ENCODE peak calls at places on chromosomes 6 and 20, in eight cellular contexts. W is choroid plexus epithelial cell, X is psoas muscle, C is MM.1S, T is cardiac muscle cell, P is IMR-90, B is AG10803, K is astrocyte of the spinal cord. Z is an unnamed sample.

GRCh38 chr20:33015700-33016580 is 8.4 kb downstream of the BPIFB2 start:
- DNase-seq in B (no peak), W (no peak), X (no peak), P (no peak), K (no peak), C (no peak), T (no peak), Z (no peak)

GRCh38 chr20:37336369-37337207 is 9.4 kb upstream of the SRC start:
- DNase-seq in W (no peak), P (peak), B (peak), X (peak), T (peak), K (no peak), C (peak), Z (no peak)

GRCh38 chr6:82915666-82916065 is 150.0 kb downstream of the UBE3D start:
- DNase-seq in K (no peak), W (no peak), C (no peak), P (no peak), X (no peak), T (no peak), B (no peak), Z (no peak)

GRCh38 chr6:169556238-169556637 is 145.6 kb downstream of the WDR27 start:
- DNase-seq in C (no peak), W (no peak), K (peak), B (peak), P (no peak), X (no peak), T (no peak), Z (no peak)

GRCh38 chr6:146914563-146915483 is 289.4 kb upstream of the STXBP5 start:
- DNase-seq in P (peak), K (peak), B (peak), C (no peak), T (peak), X (peak), W (peak), Z (peak)

GRCh38 chr6:104952911-104953409 is 3.9 kb upstream of the LIN28B start:
- DNase-seq in X (no peak), W (no peak), C (no peak), T (no peak), K (no peak), P (no peak), B (no peak), Z (no peak)

GRCh38 chr6:122184260-122184934 is 215.1 kb upstream of the HSF2 start:
- DNase-seq in X (no peak), W (peak), C (no peak), T (peak), B (peak), P (peak), K (peak), Z (no peak)

GRCh38 chr20:6185268-6185667 is 62.4 kb upstream of the FERMT1 start:
- DNase-seq in X (no peak), P (no peak), C (no peak), T (peak), W (peak), K (no peak), B (no peak), Z (no peak)

GRCh38 chr20:8226106-8226505 is 94.0 kb downstream of the PLCB1 start:
- DNase-seq in T (no peak), X (no peak), W (no peak), C (no peak), B (no peak), P (no peak), K (no peak), Z (no peak)

GRCh38 chr20:50048420-50049166 is 64.4 kb downstream of the UBE2V1 start:
- DNase-seq in P (peak), B (peak), T (peak), C (no peak), K (peak), W (no peak), X (no peak), Z (no peak)

GRCh38 chr20:6993016-6993415 is 225.5 kb downstream of the BMP2 start:
- DNase-seq in C (no peak), T (no peak), P (no peak), B (no peak), K (peak), X (no peak), W (peak), Z (peak)

GRCh38 chr6:35469711-35470662 is 1.8 kb downstream of the RPL10A start:
- DNase-seq in T (peak), B (no peak), P (no peak), C (no peak), W (no peak), X (peak), K (no peak), Z (no peak)

GRCh38 chr6:52271852-52272460 is 12.6 kb downstream of the MCM3 start:
- DNase-seq in T (peak), C (no peak), B (no peak), P (peak), X (no peak), K (no peak), W (no peak), Z (no peak)

GRCh38 chr6:12991435-12991834 is 274.9 kb downstream of the PHACTR1 start:
- DNase-seq in P (no peak), B (no peak), K (no peak), W (no peak), X (no peak), T (no peak), C (no peak), Z (no peak)

GRCh38 chr6:12528581-12529363 is 187.8 kb upstream of the PHACTR1 start:
- DNase-seq in X (no peak), C (no peak), P (no peak), B (no peak), T (peak), K (no peak), W (no peak), Z (no peak)

GRCh38 chr6:165804331-165805066 is 141.5 kb upstream of the PDE10A start:
- DNase-seq in W (peak), T (peak), C (no peak), K (no peak), B (peak), X (no peak), P (no peak), Z (no peak)

GRCh38 chr20:46670585-46671584 is 18.4 kb downstream of the TP53RK start:
- DNase-seq in T (no peak), K (no peak), X (no peak), W (no peak), P (no peak), C (no peak), B (no peak), Z (no peak)

GRCh38 chr6:139262519-139263300 is 29.1 kb downstream of the TXLNB start:
- DNase-seq in K (no peak), P (peak), B (no peak), T (no peak), X (no peak), C (peak), W (no peak), Z (no peak)

GRCh38 chr20:44910690-44911262 is 916 bp downstream of the PABPC1L start:
- DNase-seq in B (no peak), C (no peak), T (no peak), K (no peak), P (no peak), W (peak), X (no peak), Z (no peak)

GRCh38 chr6:151443911-151444621 is 7.9 kb downstream of the RMND1 start:
- DNase-seq in P (no peak), C (no peak), B (peak), W (no peak), X (no peak), K (no peak), T (no peak), Z (no peak)

GRCh38 chr20:53220482-53221307 is 248.5 kb downstream of the TSHZ2 start:
- DNase-seq in C (no peak), B (no peak), P (no peak), X (no peak), W (no peak), T (no peak), K (no peak), Z (no peak)

GRCh38 chr6:170047813-170048212 is 243.1 kb downstream of the DLL1 start:
- DNase-seq in C (no peak), P (no peak), X (peak), B (no peak), K (no peak), T (no peak), W (no peak), Z (no peak)

GRCh38 chr6:2916354-2916925 is 13.3 kb upstream of the SERPINB9 start:
- DNase-seq in T (no peak), B (no peak), W (no peak), X (no peak), C (no peak), K (no peak), P (no peak), Z (no peak)

GRCh38 chr6:136609878-136610706 is 59.9 kb upstream of the MAP7 start:
- DNase-seq in K (peak), T (peak), P (peak), X (no peak), W (peak), B (peak), C (no peak), Z (peak)

GRCh38 chr20:62618622-62619529 is 23.4 kb upstream of the SLCO4A1 start:
- DNase-seq in P (no peak), C (no peak), B (no peak), W (no peak), T (no peak), K (no peak), X (peak), Z (no peak)

GRCh38 chr6:90222724-90223198 is 73.9 kb downstream of the BACH2 start:
- DNase-seq in K (no peak), X (no peak), W (no peak), P (peak), C (no peak), B (no peak), T (no peak), Z (no peak)

GRCh38 chr6:107717781-107718180 is 106.3 kb downstream of the SCML4 start:
- DNase-seq in P (no peak), K (no peak), T (no peak), B (no peak), W (no peak), C (no peak), X (no peak), Z (no peak)

GRCh38 chr6:11410539-11411307 is 126.8 kb upstream of the TMEM170B start:
- DNase-seq in X (no peak), T (no peak), K (no peak), P (no peak), B (no peak), W (no peak), C (no peak), Z (no peak)

GRCh38 chr20:584375-585301 is 25.5 kb downstream of the TCF15 start:
- DNase-seq in B (no peak), X (no peak), W (peak), T (no peak), P (no peak), K (no peak), C (peak), Z (peak)

GRCh38 chr20:25574411-25574810 is 10.9 kb downstream of the NINL start:
- DNase-seq in W (peak), C (no peak), P (peak), K (peak), X (no peak), T (peak), B (peak), Z (no peak)
- TF ChIP-seq CTCF in W (peak), C (no peak), P (peak), K (peak), X (no peak), T (peak), B (peak), Z (peak)

GRCh38 chr20:54668271-54669053 is 193.1 kb downstream of the DOK5 start:
- DNase-seq in W (peak), T (peak), P (peak), K (no peak), B (peak), C (peak), X (no peak), Z (no peak)
- TF ChIP-seq CTCF in W (peak), T (peak), P (peak), K (peak), B (peak), C (peak), X (peak), Z (peak)

GRCh38 chr6:33163540-33163939 is 28.7 kb downstream of the COL11A2 start:
- DNase-seq in X (no peak), T (no peak), P (no peak), B (no peak), C (no peak), W (no peak), K (no peak), Z (no peak)

GRCh38 chr6:33160728-33161323 is 31.4 kb downstream of the COL11A2 start:
- DNase-seq in P (peak), X (no peak), K (peak), C (peak), W (peak), T (peak), B (peak), Z (no peak)

GRCh38 chr6:33160096-33160495 is 32.2 kb downstream of the COL11A2 start:
- DNase-seq in P (no peak), K (no peak), T (no peak), B (no peak), X (no peak), C (no peak), W (no peak), Z (no peak)

GRCh38 chr6:33162471-33162870 is 29.8 kb downstream of the COL11A2 start:
- DNase-seq in B (no peak), P (no peak), C (no peak), W (no peak), T (no peak), X (no peak), K (no peak), Z (no peak)

DNA sequence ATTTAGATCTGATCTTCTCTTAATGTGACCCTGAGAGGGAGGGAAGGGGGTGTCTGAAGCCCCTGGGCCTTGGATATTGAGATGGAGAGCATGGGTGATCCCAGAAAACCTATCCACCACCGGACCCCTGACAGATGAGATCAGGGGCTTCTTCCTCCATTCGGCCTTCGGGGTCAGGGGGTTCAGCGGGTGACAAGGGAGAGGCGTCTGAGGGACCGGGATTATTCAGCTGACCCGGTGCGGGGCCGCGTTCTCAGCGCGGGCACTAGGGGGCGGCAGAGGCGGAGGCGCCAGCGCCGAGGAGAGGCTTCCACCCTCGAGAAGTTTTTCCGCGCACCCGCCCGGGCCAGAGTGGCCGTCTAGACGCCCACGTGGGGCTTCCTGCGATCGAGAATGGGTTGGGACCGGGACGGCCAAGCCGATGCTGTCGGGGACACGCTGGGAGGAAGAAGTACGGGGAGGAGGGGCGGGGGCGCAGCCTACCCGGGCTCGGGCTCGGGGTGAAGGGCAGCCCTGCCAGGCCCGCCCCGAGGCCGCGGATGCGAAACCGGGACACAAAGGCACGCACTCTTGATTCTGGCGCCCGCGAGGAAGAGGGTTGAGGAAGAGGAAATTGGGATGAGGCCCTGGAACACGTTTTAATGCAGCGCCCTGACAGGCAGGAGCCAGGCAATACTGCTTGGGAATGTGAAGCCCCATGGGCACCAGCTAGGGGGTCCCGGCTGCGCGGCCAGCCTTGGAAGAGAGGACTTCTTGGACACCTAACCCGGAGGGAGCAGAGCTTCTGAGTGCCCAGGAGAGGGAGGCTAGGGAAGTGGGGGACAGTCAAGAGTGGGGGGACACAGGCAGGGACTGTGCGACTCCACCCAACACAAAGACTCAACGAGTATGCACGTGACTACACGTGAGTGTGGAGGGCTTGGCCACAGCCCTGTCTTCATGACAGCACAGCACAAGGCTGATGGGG is 30.6 kb downstream of the COL11A2 start:
- DNase-seq in T (peak), K (peak), P (peak), W (peak), B (peak), X (peak), C (peak), Z (no peak)
- TF ChIP-seq CTCF in T (peak), K (peak), P (peak), W (peak), B (peak), X (peak), C (peak), Z (peak)

DNA sequence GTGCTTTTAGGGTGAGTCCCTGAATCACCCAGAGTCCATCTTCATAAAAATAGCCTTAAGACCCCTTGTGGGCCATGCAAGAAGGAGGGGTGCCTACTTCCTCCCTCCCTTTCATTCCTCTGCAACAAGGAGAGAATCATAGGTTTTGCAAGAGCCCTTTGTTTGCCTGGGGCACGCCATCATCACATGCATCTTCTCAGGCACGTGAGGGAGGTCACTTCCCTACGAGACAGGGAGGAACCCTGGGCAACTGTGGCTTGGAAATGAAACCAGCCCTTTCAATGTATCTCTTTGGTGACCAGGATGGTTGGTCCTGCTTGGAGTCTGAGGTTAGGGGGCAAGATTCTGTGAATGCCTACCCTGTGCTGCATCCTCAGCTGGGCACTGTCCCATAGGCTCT is 194.8 kb downstream of the MAFB start:
- DNase-seq in K (no peak), P (no peak), T (no peak), B (no peak), C (no peak), W (no peak), X (no peak), Z (no peak)
- TF ChIP-seq CTCF in K (no peak), P (no peak), T (no peak), B (no peak), C (no peak), W (no peak), X (no peak), Z (no peak)

GRCh38 chr20:60203451-60203850 is 245.2 kb downstream of the CDH26 start:
- DNase-seq in B (peak), X (no peak), K (no peak), W (no peak), C (no peak), P (no peak), T (no peak), Z (no peak)

GRCh38 chr20:60204601-60205000 is 246.4 kb downstream of the CDH26 start:
- DNase-seq in B (no peak), K (no peak), W (no peak), P (no peak), T (no peak), X (no peak), C (no peak), Z (no peak)

GRCh38 chr20:60209048-60209447 is 250.8 kb downstream of the CDH26 start:
- DNase-seq in B (no peak), K (no peak), C (no peak), X (no peak), P (no peak), W (no peak), T (no peak), Z (no peak)

GRCh38 chr20:60202046-60202445 is 243.8 kb downstream of the CDH26 start:
- DNase-seq in P (no peak), B (no peak), X (no peak), C (no peak), K (no peak), W (no peak), T (no peak), Z (no peak)

DNA sequence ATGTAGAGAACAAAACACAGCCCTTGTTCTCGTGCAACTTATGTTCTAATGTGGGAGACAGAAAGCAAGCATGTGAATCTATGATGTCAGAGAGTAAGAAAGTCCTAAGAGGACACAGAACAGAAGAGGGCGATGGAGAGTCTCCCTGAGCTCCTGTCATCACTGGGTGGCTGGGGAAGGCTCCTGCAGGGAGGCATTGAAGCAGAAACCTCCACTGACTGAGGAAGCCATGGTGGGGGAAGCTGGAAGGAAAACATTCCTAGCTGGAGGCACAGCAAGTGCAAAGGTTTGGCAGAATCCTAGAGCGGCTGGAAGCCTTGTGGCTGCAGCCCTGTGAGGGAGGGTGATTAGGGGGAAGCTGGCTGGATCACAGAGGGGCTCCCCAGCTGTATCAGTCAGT is 248.0 kb downstream of the CDH26 start:
- DNase-seq in K (peak), B (peak), P (peak), W (peak), C (peak), X (no peak), T (peak), Z (peak)
- TF ChIP-seq CTCF in K (peak), B (peak), P (peak), W (peak), C (peak), X (peak), T (peak), Z (peak)

DNA sequence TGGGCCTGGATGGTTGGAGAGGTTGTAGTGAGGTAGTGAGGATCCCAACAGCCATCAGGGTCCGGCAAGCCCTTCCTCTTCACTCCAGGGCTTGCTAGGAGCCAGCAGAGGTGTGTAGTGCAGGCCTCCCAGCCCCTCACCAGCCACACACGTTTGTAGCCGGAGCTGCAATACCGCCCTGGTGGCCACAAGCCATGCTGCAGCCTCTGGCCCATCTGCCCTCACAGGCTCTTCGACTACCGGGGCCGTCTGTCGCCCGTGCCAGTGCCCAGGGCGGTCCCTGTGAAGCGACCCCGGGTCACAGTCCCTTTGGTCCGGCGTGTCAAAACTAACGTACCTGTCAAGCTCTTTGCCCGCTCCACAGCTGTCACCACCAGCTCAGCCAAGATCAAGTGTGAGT is 36.4 kb downstream of the EIF2S2 start:
- DNase-seq in K (no peak), T (no peak), W (no peak), C (no peak), X (no peak), B (no peak), P (no peak), Z (no peak)
- TF ChIP-seq CTCF in K (peak), T (peak), W (peak), C (peak), X (no peak), B (no peak), P (no peak), Z (no peak)